ENCODE peak calls at places on chromosomes 7 and 10, in ten cellular contexts. R is stimulated activated CD4-positive, alpha-beta T cell treated with anti-CD3 and anti-CD28 coated beads, Interleukin-15, amount 100 ng/mL, for 1 hour; L is GM12865; A is effector CD4-positive, alpha-beta T cell; F is activated CD4-positive, alpha-beta T cell treated with anti-CD3 and anti-CD28 coated beads for 1 hour; G is omental fat pad; O is naive B cell; H is kidney glomerular epithelial cell; N is CD4-positive, alpha-beta memory T cell; Y is spleen. M is an unnamed sample.

GRCh38 chr7:30468041-30468440 is 10.5 kb downstream of the NOD1 start:
- DNase-seq in F (no peak), A (no peak), Y (no peak), R (no peak), H (no peak), L (no peak), G (no peak), O (no peak), N (no peak), M (no peak)

GRCh38 chr7:92255308-92255707 is 9.5 kb downstream of the ANKIB1 start:
- DNase-seq in G (no peak), O (no peak), L (no peak), A (no peak), N (no peak), F (no peak), H (peak; percentile 82), Y (no peak), R (no peak), M (no peak)

GRCh38 chr7:107180378-107180777 is 11.6 kb downstream of the HBP1 start:
- DNase-seq in G (peak; percentile 57), R (peak; percentile 45), O (no peak), A (peak; percentile 55), L (peak; percentile 24), F (peak; percentile 53), Y (no peak), H (peak; percentile 13), N (peak; percentile 78), M (no peak)

GRCh38 chr10:132915411-132915810 is 27.0 kb downstream of the CFAP46 start:
- DNase-seq in Y (peak; percentile 89), L (no peak), A (no peak), N (no peak), R (no peak), G (no peak), F (no peak), O (peak; percentile 75), H (no peak), M (peak; percentile 77)

GRCh38 chr7:27064169-27064568 is 31.6 kb downstream of the HOXA1 start:
- DNase-seq in N (no peak), O (no peak), R (no peak), Y (no peak), F (no peak), A (no peak), L (no peak), H (peak; percentile 45), G (no peak), M (no peak)

GRCh38 chr7:30564243-30564892 is 30.3 kb upstream of the GARS1 start:
- DNase-seq in H (peak; percentile 81), G (peak; percentile 54), Y (peak; percentile 88), N (peak; percentile 65), O (peak; percentile 65), L (peak; percentile 85), A (peak; percentile 67), R (peak; percentile 57), F (peak; percentile 69), M (peak; percentile 65)

GRCh38 chr7:96723622-96724021 is 14.0 kb upstream of the SEM1 start:
- DNase-seq in O (no peak), A (no peak), G (no peak), N (no peak), Y (no peak), R (no peak), H (no peak), L (no peak), F (no peak), M (no peak)

GRCh38 chr7:141312395-141312794 is 238.5 kb downstream of the TMEM178B start:
- DNase-seq in N (no peak), G (no peak), A (no peak), L (no peak), R (no peak), Y (no peak), H (no peak), O (no peak), F (no peak), M (no peak)

GRCh38 chr7:55223023-55223422 is 142.1 kb upstream of the LANCL2 start:
- DNase-seq in R (no peak), H (no peak), Y (no peak), N (no peak), G (no peak), A (no peak), F (no peak), O (no peak), L (no peak), M (no peak)

GRCh38 chr10:95188593-95188992 is 5.4 kb upstream of the ACSM6 start:
- DNase-seq in O (no peak), G (no peak), L (no peak), H (no peak), A (no peak), F (no peak), Y (no peak), R (no peak), N (no peak), M (no peak)